ENCODE peak calls at places on chromosomes 13 and 19, in eight cellular contexts. U, G, K, P, Y, S, E and B are unnamed samples.

GRCh38 chr19:54470991-54471782 is 1.9 kb downstream of the CDC42EP5 start:
- DNase-seq in U (no peak), G (peak; percentile 62), K (no peak), P (no peak), Y (peak; percentile 67), S (no peak), E (no peak), B (peak; percentile 52)

GRCh38 chr13:44425041-44425814 is 51.6 kb downstream of the SERP2 start:
- DNase-seq in U (no peak), G (no peak), K (no peak), P (no peak), Y (no peak), S (no peak), E (no peak), B (no peak)

GRCh38 chr13:65724261-65724660 is 1505.9 kb downstream of the PCDH9 start:
- DNase-seq in U (peak; percentile 40), G (no peak), K (peak; percentile 14), P (no peak), Y (no peak), S (peak; percentile 54), E (no peak), B (no peak)

GRCh38 chr13:49777746-49778614 is 14.5 kb downstream of the KPNA3 start:
- DNase-seq in U (no peak), G (no peak), K (no peak), P (no peak), Y (no peak), S (no peak), E (no peak), B (no peak)

GRCh38 chr19:2529473-2529918 is 53.6 kb downstream of the GADD45B start:
- DNase-seq in U (peak; percentile 99), G (peak; percentile 66), K (peak; percentile 81), P (no peak), Y (no peak), S (peak; percentile 100), E (peak; percentile 75), B (peak; percentile 54)

GRCh38 chr13:113653264-113654174 is 4.5 kb downstream of the ATP4B start:
- DNase-seq in U (no peak), G (no peak), K (no peak), P (no peak), Y (peak; percentile 58), S (no peak), E (no peak), B (no peak)

GRCh38 chr19:9306443-9306842 is 3.2 kb downstream of the ZNF699 start:
- DNase-seq in U (peak; percentile 59), G (no peak), K (peak; percentile 94), P (no peak), Y (no peak), S (peak; percentile 84), E (no peak), B (no peak)

GRCh38 chr19:32824906-32825608 is 44.5 kb downstream of the SLC7A9 start:
- DNase-seq in U (no peak), G (no peak), K (no peak), P (no peak), Y (no peak), S (no peak), E (no peak), B (no peak)

GRCh38 chr13:69226427-69226826 is 881.2 kb upstream of the ATXN8OS start:
- DNase-seq in U (no peak), G (no peak), K (no peak), P (no peak), Y (no peak), S (no peak), E (no peak), B (no peak)

GRCh38 chr19:38839816-38840582 is 8.4 kb upstream of the ECH1 start:
- DNase-seq in U (no peak), G (no peak), K (no peak), P (no peak), Y (no peak), S (no peak), E (no peak), B (no peak)

GRCh38 chr19:38838986-38839761 is 7.6 kb upstream of the ECH1 start:
- DNase-seq in U (no peak), G (no peak), K (no peak), P (no peak), Y (no peak), S (no peak), E (no peak), B (no peak)

GRCh38 chr19:38837304-38837626 is 5.7 kb upstream of the ECH1 start:
- DNase-seq in U (no peak), G (no peak), K (no peak), P (no peak), Y (no peak), S (no peak), E (no peak), B (no peak)

GRCh38 chr19:38837656-38838121 is 6.1 kb upstream of the ECH1 start:
- DNase-seq in U (no peak), G (no peak), K (no peak), P (no peak), Y (no peak), S (no peak), E (no peak), B (no peak)

DNA sequence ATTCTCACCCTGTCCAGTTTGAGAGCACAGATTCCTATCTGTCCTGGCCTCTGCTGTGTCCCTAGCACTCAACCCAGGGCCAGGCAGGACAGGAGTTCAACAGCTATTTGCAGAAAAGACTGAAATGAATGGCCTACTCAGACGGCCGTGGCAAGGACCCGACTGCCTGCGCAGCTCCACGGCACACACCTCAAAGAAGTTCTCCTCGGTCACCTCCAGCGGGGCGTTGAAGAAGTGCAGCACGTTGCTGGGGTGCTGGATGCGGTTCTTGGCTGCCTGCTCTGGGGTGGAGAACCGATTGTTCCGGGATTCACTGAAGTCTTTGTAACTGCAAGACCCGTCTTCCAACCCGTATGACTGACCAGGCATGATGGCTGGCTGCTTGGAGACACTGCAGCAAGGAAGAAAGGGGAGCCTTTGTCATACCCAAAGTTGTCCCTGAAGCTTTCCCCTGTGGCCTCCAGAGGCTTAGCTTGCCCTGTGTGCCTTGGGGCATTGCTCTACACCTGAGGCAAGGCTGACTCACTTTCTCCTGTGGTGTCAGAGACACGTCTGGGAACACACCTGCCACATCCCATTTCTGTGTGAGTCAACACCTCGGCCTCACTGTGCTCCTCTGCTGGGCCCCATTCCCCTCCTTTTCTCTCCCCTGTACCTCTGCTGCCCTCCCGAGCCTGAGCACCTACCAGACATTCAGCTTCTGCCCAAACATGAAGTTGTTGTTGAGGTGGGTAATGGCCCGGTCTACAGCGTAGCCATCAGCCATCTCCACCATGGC is 6.8 kb upstream of the ECH1 start:
- DNase-seq in U (no peak), G (no peak), K (no peak), P (no peak), Y (no peak), S (no peak), E (no peak), B (no peak)
- TF ChIP-seq CTCF in U (no peak), G (no peak), K (no peak), P (no peak), Y (no peak), S (no peak), E (no peak), B (no peak)

DNA sequence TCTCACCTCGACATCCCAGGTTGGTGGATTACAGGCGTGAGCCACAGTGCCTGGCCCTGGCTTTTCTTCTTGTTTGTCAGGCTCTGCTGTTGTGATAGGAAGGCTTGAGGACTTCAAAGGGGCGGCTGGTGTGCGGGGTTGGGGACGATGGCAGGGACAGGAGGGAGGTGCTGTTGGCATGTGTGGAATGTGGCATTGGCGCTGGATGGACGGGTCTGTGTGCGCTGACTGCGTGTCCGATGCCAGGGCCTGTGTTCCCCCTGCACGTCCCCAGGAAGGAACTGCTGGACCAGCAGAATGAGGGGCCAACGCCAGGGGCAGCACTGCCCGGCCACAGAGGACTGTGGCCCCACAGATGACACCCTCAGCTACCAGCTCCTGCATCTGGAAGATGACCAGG is 12.7 kb upstream of the PTBP1 start:
- DNase-seq in U (no peak), G (no peak), K (no peak), P (no peak), Y (no peak), S (no peak), E (no peak), B (no peak)
- TF ChIP-seq CTCF in U (no peak), G (no peak), K (no peak), P (no peak), Y (no peak), S (no peak), E (no peak), B (no peak)

DNA sequence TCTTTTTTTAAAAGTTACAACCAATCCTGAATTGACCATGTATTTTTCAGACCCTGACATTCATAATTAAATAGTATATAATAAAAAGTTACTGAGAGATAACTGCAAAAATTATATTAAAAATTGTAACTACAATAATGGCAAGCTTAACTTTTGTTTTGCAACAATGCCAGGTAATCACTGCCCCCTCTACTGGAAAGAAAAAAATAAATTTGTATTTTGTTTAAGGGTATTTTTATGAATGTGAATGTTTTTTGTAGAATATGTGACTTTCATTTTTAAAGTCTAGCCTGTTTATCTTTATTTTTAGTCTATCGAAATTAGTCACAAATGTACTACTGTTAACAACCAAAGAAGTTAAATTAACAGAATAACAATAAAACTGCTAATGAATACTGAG is 21.7 kb downstream of the MRPS31 start:
- DNase-seq in U (no peak), G (no peak), K (no peak), P (no peak), Y (no peak), S (no peak), E (no peak), B (no peak)
- TF ChIP-seq CTCF in U (no peak), G (no peak), K (no peak), P (no peak), Y (no peak), S (peak; percentile 25), E (no peak), B (no peak)

GRCh38 chr13:31209819-31210209 is 10.0 kb downstream of the B3GLCT start:
- DNase-seq in U (no peak), G (no peak), K (no peak), P (no peak), Y (no peak), S (no peak), E (no peak), B (no peak)

GRCh38 chr13:31213681-31214289 is 14.0 kb downstream of the B3GLCT start:
- DNase-seq in U (no peak), G (no peak), K (no peak), P (no peak), Y (no peak), S (no peak), E (no peak), B (no peak)

GRCh38 chr13:31208554-31209122 is 8.9 kb downstream of the B3GLCT start:
- DNase-seq in U (no peak), G (no peak), K (no peak), P (no peak), Y (no peak), S (no peak), E (no peak), B (no peak)

GRCh38 chr13:31207630-31208549 is 8.1 kb downstream of the B3GLCT start:
- DNase-seq in U (peak; percentile 45), G (no peak), K (no peak), P (no peak), Y (no peak), S (peak; percentile 63), E (peak; percentile 24), B (no peak)

DNA sequence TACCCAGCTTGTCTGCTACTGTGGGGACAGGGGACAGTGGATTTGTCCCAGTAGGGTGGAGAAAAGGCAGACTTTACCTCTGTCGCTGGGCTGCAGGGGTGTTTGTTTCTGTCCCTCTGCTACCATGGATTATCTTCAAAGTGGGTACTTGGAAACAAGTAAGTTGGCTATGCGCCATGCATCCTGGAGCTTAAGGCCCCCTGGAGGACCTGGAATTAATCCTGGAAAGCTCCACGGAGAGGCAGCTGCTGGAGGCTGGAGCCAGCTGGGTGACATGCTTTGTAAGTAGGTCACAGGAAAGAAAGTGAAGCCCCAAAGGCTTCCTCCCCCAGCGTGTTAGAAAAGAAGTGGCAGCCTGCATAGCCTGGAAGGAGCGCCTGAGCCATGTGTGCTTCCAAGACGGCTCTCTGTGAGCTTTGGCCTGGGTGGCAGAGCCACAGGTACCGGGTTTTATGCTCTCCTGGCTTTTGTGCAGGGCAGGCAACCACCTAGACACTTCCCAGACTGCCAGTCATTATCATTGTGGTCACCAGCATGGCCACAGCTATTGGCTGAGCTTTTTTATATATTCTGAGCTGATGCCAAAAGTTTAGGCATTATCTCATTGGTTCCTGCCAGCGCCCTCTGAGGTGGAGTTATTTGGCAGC is 9.5 kb downstream of the B3GLCT start:
- DNase-seq in U (peak; percentile 9), G (no peak), K (no peak), P (no peak), Y (no peak), S (peak; percentile 48), E (no peak), B (no peak)
- TF ChIP-seq CTCF in U (no peak), G (no peak), K (no peak), P (no peak), Y (no peak), S (no peak), E (no peak), B (no peak)